ENCODE peak calls at places on chromosome 3, in nine cellular contexts. V is stimulated activated effector memory CD8-positive, alpha-beta T cell treated with anti-CD3 and anti-CD28 coated beads, Interleukin-12 subunit alpha, Interleukin-12 subunit beta, amount 100 ng/mL, for 72 hours; E is activated CD4-positive, alpha-beta T cell treated with anti-CD3 and anti-CD28 coated beads for 1 hour; J is HEK293T; P is IMR-90; N is NCI-H2081 treated with DMSO at 0.1 percent for 48 hours; S is LoVo; Z is right cardiac atrium; G is ovary. R is an unnamed sample.

GRCh38 chr3:128878556-128879124 is 780 bp upstream of the ACAD9 start:
- DNase-seq in G (no peak), V (peak; percentile 13), N (no peak), J (no peak), P (peak; percentile 77), S (peak; percentile 44), Z (no peak), E (no peak), R (peak; percentile 77)

GRCh38 chr3:72334681-72335457 is 513.4 kb downstream of the SHQ1 start:
- DNase-seq in J (no peak), E (no peak), P (no peak), N (no peak), G (no peak), V (no peak), S (no peak), Z (no peak), R (no peak)

GRCh38 chr3:170079466-170080165 is 41.8 kb downstream of the GPR160 start:
- DNase-seq in G (no peak), P (peak; percentile 18), N (no peak), V (no peak), J (no peak), Z (no peak), E (no peak), S (no peak), R (no peak)

GRCh38 chr3:195805181-195805580 is 6.5 kb downstream of the MUC4 start:
- DNase-seq in E (no peak), P (no peak), S (no peak), G (no peak), V (no peak), N (no peak), J (no peak), Z (no peak), R (no peak)

GRCh38 chr3:158167737-158168469 is 58.0 kb downstream of the RSRC1 start:
- DNase-seq in E (no peak), G (no peak), V (no peak), Z (no peak), N (no peak), P (peak; percentile 98), J (peak; percentile 12), S (peak; percentile 91), R (peak; percentile 83)

GRCh38 chr3:5017953-5018531 is 38.8 kb downstream of the BHLHE40 start:
- DNase-seq in V (no peak), Z (peak; percentile 94), G (no peak), J (peak; percentile 50), E (no peak), P (no peak), S (peak; percentile 71), N (no peak), R (peak; percentile 46)

GRCh38 chr3:191328963-191329653 is at the start of gene CCDC50:
- DNase-seq in G (peak; percentile 88), J (peak; percentile 45), Z (peak; percentile 88), E (peak; percentile 8), S (peak; percentile 67), V (peak; percentile 30), N (no peak), P (peak; percentile 72), R (peak; percentile 82)

GRCh38 chr3:46280105-46280797 is 38.0 kb downstream of the CCR3 start:
- DNase-seq in J (no peak), G (no peak), P (peak; percentile 30), N (no peak), Z (no peak), S (peak; percentile 46), E (no peak), V (no peak), R (no peak)

GRCh38 chr3:141065258-141065657 is 14.1 kb downstream of the SPSB4 start:
- DNase-seq in S (no peak), E (no peak), N (no peak), G (no peak), J (no peak), V (no peak), Z (no peak), P (no peak), R (no peak)

GRCh38 chr3:158685151-158685550 is 12.7 kb upstream of the LXN start:
- DNase-seq in E (no peak), Z (no peak), P (no peak), S (no peak), V (no peak), J (no peak), G (no peak), N (no peak), R (no peak)

GRCh38 chr3:171347017-171347979 is 112.9 kb downstream of the TNIK start:
- DNase-seq in P (peak; percentile 53), S (no peak), E (no peak), J (no peak), G (no peak), N (no peak), V (no peak), Z (no peak), R (peak; percentile 54)

GRCh38 chr3:165919284-165919683 is 82.1 kb upstream of the BCHE start:
- DNase-seq in V (no peak), E (no peak), N (no peak), J (no peak), P (no peak), Z (no peak), G (no peak), S (no peak), R (no peak)

GRCh38 chr3:67854663-67855062 is 200.3 kb upstream of the SUCLG2 start:
- DNase-seq in E (no peak), P (no peak), G (no peak), N (no peak), Z (no peak), V (no peak), S (no peak), J (no peak), R (no peak)

GRCh38 chr3:45473841-45474240 is 85.5 kb downstream of the LARS2 start:
- DNase-seq in G (no peak), E (no peak), P (peak; percentile 33), N (no peak), V (no peak), Z (no peak), J (no peak), S (no peak), R (no peak)

GRCh38 chr3:9135526-9135925 is 113.9 kb downstream of the SRGAP3 start:
- DNase-seq in Z (no peak), V (no peak), P (no peak), S (no peak), N (no peak), J (no peak), G (no peak), E (no peak), R (no peak)

GRCh38 chr3:178512627-178513026 is 23.6 kb upstream of the KCNMB2 start:
- DNase-seq in G (no peak), N (no peak), E (no peak), P (no peak), J (no peak), V (no peak), S (no peak), Z (no peak), R (no peak)

GRCh38 chr3:151895478-151895877 is 22.0 kb downstream of the SUCNR1 start:
- DNase-seq in P (no peak), J (no peak), E (no peak), S (no peak), N (no peak), Z (no peak), V (no peak), G (no peak), R (no peak)

GRCh38 chr3:60417590-60417989 is 833.7 kb downstream of the FHIT start:
- DNase-seq in J (no peak), N (no peak), E (no peak), S (no peak), Z (no peak), V (no peak), G (no peak), P (no peak), R (no peak)

GRCh38 chr3:38121451-38121831 is 15.5 kb downstream of the ACAA1 start:
- DNase-seq in E (no peak), S (no peak), P (no peak), N (no peak), V (no peak), Z (no peak), J (no peak), G (no peak), R (no peak)

GRCh38 chr3:31377045-31377642 is 155.6 kb upstream of the STT3B start:
- DNase-seq in J (no peak), P (peak; percentile 88), N (no peak), E (no peak), Z (no peak), G (no peak), V (no peak), S (peak; percentile 95), R (no peak)

GRCh38 chr3:186635532-186635931 is 4.7 kb upstream of the FETUB start:
- DNase-seq in Z (no peak), J (no peak), S (no peak), G (no peak), P (no peak), N (no peak), E (no peak), V (no peak), R (no peak)

GRCh38 chr3:37067577-37067976 is 74.3 kb downstream of the MLH1 start:
- DNase-seq in S (no peak), P (no peak), Z (no peak), N (no peak), E (no peak), V (no peak), J (no peak), G (no peak), R (no peak)

GRCh38 chr3:40237892-40238571 is 71.5 kb upstream of the EIF1B start:
- DNase-seq in Z (no peak), E (no peak), V (no peak), P (peak; percentile 2), J (peak; percentile 42), S (no peak), N (no peak), G (no peak), R (no peak)

GRCh38 chr3:115146032-115146417 is 1.1 kb downstream of the ZBTB20 start:
- DNase-seq in G (no peak), E (no peak), P (peak; percentile 79), J (peak; percentile 28), Z (peak; percentile 20), V (no peak), S (peak; percentile 56), N (no peak), R (peak; percentile 80)

GRCh38 chr3:129530331-129530761 is 1.9 kb downstream of the RHO start:
- DNase-seq in G (no peak), J (no peak), Z (no peak), S (no peak), N (no peak), E (no peak), P (peak; percentile 58), V (no peak), R (no peak)

GRCh38 chr3:29319262-29319661 is 38.4 kb downstream of the RBMS3 start:
- DNase-seq in V (no peak), Z (no peak), E (no peak), P (no peak), N (no peak), S (no peak), J (no peak), G (no peak), R (no peak)

R was measured in erythroblast.